ENCODE peak calls at places on chromosomes 2 and 18, in seven cellular contexts. X, T, W, I, H, R and B are unnamed samples.

GRCh38 chr2:234363647-234364294 is 133.1 kb downstream of the ARL4C start:
- DNase-seq in I (no peak), R (no peak), H (no peak), T (no peak), W (no peak), X (no peak), B (no peak)

GRCh38 chr2:61015971-61016370 is 1.5 kb upstream of the PEX13 start:
- DNase-seq in T (no peak), R (no peak), I (no peak), X (no peak), H (no peak), W (no peak), B (no peak)

GRCh38 chr2:121363632-121364420 is 78.8 kb upstream of the TFCP2L1 start:
- DNase-seq in W (no peak), I (no peak), X (no peak), T (no peak), R (no peak), H (peak), B (no peak)

GRCh38 chr2:3187467-3187866 is 190.2 kb downstream of the EIPR1 start:
- DNase-seq in H (no peak), X (no peak), R (no peak), W (no peak), T (peak), I (no peak), B (no peak)

GRCh38 chr2:13537771-13538349 is 821.1 kb downstream of the TRIB2 start:
- DNase-seq in I (no peak), R (no peak), H (no peak), T (no peak), X (no peak), W (no peak), B (no peak)

GRCh38 chr2:127086800-127087737 is 19.9 kb downstream of the BIN1 start:
- DNase-seq in I (no peak), R (peak), X (no peak), W (no peak), T (no peak), H (no peak), B (no peak)

GRCh38 chr2:98551316-98551715 is 57.0 kb downstream of the COA5 start:
- DNase-seq in X (no peak), W (no peak), T (no peak), R (no peak), H (no peak), I (no peak), B (no peak)

GRCh38 chr2:104091894-104092293 is 762.0 kb upstream of the POU3F3 start:
- DNase-seq in R (no peak), X (no peak), W (no peak), I (no peak), T (no peak), H (no peak), B (no peak)

GRCh38 chr2:67389788-67390187 is 7.3 kb upstream of the ETAA1 start:
- DNase-seq in X (no peak), T (no peak), I (no peak), H (no peak), W (no peak), R (no peak), B (no peak)

GRCh38 chr2:235977445-235977844 is 190.7 kb downstream of the GBX2 start:
- DNase-seq in I (no peak), W (no peak), H (no peak), X (no peak), T (no peak), R (no peak), B (peak)

GRCh38 chr18:33603434-33603833 is 25.4 kb downstream of the ASXL3 start:
- DNase-seq in I (no peak), X (no peak), H (no peak), T (no peak), W (no peak), R (no peak), B (no peak)

GRCh38 chr18:33600846-33601245 is 22.8 kb downstream of the ASXL3 start:
- DNase-seq in X (no peak), W (no peak), I (no peak), H (no peak), T (no peak), R (no peak), B (no peak)

GRCh38 chr18:33611525-33612135 is 33.6 kb downstream of the ASXL3 start:
- DNase-seq in I (no peak), W (no peak), R (no peak), H (no peak), X (no peak), T (no peak), B (no peak)

GRCh38 chr18:33605250-33605649 is 27.2 kb downstream of the ASXL3 start:
- DNase-seq in T (no peak), W (no peak), R (no peak), I (no peak), X (no peak), H (no peak), B (no peak)

DNA sequence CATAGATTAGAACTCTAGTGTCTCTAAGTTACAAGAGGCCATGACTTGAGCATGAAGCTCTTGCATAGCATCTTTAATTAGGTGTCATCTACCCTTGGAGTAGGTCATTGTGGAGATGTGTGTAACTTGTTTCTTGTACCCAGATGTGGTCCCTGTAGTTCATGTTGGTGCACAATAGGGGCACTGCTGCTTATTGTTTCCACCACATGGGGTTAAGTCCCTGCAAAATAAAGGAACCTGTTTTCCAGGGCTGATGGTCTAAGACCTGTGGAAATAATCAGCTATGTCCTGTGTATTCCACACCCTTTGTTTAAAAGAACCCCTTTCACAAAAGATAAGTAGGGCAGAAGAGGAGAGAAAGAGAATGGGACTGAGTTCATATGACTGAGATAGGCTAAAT is 28.6 kb downstream of the ASXL3 start:
- DNase-seq in I (no peak), X (no peak), T (no peak), W (no peak), H (no peak), R (no peak), B (no peak)
- TF ChIP-seq CTCF in I (no peak), X (peak), T (no peak), W (no peak), H (no peak), R (no peak), B (peak)

DNA sequence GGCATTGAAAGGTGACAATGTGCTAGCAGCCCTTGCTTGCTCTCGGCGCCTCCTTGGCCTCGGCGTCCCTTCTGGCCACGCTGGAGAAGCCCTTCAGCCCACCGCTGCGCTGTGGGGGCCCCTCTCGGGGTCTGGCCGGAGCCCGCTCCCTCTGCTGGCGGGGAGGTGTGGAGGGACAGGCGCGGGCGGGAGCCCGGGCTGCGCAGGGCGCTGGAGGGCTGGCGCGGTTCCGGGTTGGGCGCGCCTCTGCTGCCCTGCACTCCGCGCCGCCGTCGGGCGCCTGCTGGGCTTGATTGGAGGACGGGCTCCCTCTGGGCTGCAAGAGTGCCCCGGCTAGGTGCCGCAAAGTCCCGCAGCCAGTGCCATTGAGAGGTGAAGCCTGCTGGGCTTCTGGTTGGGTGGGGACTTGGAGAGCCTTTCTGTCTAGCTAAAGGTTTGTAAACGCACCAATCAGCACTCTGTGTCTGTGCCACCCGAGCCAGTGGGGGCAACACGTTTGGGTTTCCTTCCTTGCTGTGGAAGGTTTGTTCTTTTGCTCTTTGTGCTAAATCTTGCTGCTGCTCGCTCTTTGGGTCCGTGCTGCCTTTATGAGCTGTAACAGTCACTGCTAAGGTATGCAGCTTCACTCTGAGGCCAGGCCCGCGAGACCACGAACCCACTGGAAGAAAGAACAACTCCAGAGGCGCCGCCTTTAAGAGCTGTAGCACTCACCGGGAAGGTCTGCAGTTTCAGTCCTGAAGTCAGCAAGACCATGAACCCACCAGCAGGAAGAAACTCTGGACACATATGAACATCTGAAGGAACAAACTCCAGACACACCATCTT is 14.8 kb upstream of the IMP4 start:
- DNase-seq in X (no peak), W (peak), R (no peak), T (no peak), H (no peak), I (peak), B (no peak)
- TF ChIP-seq CTCF in X (no peak), W (no peak), R (no peak), T (no peak), H (no peak), I (no peak), B (peak)

DNA sequence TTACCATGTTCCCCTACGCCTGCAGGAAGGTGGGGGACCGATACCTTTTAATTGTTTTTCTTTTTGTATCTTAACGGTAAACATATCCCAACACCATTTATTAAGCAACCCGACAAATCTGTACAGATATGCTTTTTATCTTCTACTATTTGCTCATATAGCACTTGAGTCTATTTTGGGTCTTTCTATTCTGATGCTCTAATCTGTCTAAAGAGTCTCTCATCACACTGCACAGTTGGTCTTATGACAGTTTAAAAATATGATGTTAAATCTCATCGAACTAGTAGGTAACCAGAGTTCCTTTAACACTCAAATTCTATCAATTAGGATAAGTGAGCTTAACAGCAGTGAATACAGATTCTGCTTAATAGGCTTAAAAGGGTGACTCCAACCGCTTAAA is 111.6 kb downstream of the SOCS6 start:
- DNase-seq in W (no peak), H (no peak), I (no peak), R (no peak), X (no peak), T (no peak), B (no peak)
- TF ChIP-seq CTCF in W (no peak), H (no peak), I (no peak), R (no peak), X (no peak), T (no peak), B (no peak)

DNA sequence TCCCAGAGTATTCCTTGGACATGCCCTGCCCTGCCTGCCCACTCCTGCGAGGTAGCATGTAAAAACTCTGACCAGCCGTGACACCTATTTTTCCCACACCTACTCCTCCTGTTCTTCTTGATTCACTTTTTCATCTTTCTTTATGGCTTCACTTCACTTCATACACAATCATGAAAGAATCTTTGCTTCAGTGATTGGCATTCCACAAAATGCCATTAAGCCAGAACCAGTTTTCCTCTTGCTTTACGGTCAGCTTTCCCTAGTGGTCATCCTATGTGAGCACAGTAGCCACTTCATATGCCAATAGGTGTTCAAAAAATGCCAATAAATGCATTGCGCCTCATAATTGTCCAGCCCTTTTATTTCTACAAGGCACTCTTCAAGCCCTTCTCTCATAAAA is 42.5 kb upstream of the SETBP1 start:
- DNase-seq in I (no peak), R (no peak), H (no peak), T (no peak), W (peak), X (no peak), B (no peak)
- TF ChIP-seq CTCF in I (no peak), R (no peak), H (no peak), T (no peak), W (peak), X (peak), B (peak)

DNA sequence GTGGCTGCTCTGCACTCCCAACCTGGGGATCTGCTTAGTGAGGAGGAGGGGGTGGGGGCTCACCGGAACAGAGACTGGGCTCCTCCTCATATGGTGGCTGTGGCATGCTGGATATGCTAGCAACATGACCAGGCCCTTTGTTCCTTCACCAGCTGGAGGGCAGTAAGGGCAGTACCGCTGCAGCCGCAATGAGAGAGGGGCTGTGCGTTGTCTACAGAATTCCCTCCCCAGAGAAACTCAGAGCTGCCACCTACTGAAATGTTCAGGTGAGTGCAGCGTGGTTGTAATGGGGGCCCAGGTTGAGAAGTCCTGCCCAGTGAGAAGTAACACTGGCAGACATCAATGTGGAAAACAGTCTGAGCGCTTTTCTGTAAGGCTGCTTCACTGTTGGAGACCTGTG is 1211.9 kb upstream of the NXPH2 start:
- DNase-seq in T (no peak), W (no peak), H (no peak), I (no peak), R (no peak), X (no peak), B (no peak)
- TF ChIP-seq CTCF in T (no peak), W (no peak), H (no peak), I (no peak), R (no peak), X (peak), B (no peak)

DNA sequence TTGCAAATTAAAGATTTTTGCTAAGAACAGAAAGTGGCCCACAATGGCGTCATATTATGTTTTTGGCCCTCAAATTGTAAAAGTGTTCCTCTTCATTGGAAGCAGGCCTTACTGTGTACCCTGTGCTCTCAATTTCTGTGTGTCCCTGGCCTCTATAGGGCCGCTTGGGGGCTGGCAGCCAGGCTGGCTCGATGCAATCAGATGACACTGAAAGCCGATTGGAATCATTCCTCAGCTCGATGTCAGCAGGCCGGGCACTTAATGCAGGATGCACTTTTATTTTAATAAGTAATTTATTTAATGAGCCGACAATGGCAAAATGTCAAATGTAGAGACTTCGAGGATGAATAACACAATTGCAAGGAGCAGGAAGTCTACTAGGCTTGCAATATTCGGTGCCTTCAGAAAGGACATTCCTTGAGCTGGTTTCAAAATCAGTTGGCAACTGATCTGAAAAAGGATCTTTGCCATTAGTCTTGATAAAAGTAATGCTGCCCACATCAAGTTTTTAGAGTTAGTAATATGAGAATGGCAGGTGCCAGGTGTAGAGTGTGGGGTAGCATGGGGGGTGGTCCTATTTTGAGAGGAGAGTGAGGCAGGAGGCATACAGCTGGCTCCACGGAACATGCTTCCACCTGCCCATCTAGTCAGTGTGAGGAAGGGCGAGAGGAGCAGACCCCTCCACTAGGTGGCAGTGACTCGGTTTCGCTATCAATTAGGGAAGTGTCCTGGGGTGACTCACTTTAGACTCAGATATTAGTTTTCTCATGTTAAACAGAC is 80.7 kb downstream of the NABP1 start:
- DNase-seq in H (peak), R (no peak), I (peak), T (peak), W (peak), X (no peak), B (no peak)
- TF ChIP-seq CTCF in H (peak), R (no peak), I (peak), T (peak), W (peak), X (peak), B (peak)

GRCh38 chr2:36676364-36676763 is 20.1 kb upstream of the VIT start:
- DNase-seq in I (no peak), H (no peak), R (no peak), X (no peak), T (no peak), W (no peak), B (no peak)

GRCh38 chr2:36671731-36672130 is 24.8 kb upstream of the VIT start:
- DNase-seq in I (no peak), R (no peak), H (no peak), T (no peak), W (no peak), X (no peak), B (no peak)

GRCh38 chr2:36675579-36675978 is 20.9 kb upstream of the VIT start:
- DNase-seq in H (no peak), T (no peak), X (no peak), W (no peak), I (no peak), R (no peak), B (no peak)

GRCh38 chr2:36670881-36671595 is 25.5 kb upstream of the VIT start:
- DNase-seq in H (no peak), T (no peak), R (no peak), W (no peak), I (no peak), X (no peak), B (no peak)

DNA sequence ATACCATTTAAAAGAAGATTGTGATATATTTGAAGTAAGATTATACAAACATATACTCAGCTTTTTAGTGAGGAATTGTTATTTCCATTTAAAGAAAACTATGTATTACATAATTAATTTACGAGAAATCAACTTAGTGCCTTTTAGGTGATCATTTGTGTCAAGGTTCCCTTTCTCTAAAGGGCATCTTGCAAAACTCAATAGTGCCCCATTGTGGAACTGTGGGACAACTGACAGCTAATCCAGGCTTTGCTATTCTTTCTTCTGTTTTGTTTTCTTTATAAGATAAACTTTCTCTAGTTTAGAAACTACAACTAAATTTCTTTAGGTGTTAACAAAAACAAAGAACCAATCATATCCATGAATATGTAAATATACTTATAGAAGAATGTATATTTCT is 24.3 kb upstream of the VIT start:
- DNase-seq in H (no peak), W (no peak), T (no peak), I (no peak), R (no peak), X (no peak), B (no peak)
- TF ChIP-seq CTCF in H (peak), W (peak), T (peak), I (peak), R (peak), X (peak), B (peak)

GRCh38 chr2:59754336-59754735 is 799.1 kb downstream of the BCL11A start:
- DNase-seq in X (no peak), H (no peak), I (no peak), R (no peak), W (no peak), T (no peak), B (no peak)
- TF ChIP-seq CTCF in X (no peak), H (no peak), I (peak), R (no peak), W (no peak), T (no peak), B (peak)

DNA sequence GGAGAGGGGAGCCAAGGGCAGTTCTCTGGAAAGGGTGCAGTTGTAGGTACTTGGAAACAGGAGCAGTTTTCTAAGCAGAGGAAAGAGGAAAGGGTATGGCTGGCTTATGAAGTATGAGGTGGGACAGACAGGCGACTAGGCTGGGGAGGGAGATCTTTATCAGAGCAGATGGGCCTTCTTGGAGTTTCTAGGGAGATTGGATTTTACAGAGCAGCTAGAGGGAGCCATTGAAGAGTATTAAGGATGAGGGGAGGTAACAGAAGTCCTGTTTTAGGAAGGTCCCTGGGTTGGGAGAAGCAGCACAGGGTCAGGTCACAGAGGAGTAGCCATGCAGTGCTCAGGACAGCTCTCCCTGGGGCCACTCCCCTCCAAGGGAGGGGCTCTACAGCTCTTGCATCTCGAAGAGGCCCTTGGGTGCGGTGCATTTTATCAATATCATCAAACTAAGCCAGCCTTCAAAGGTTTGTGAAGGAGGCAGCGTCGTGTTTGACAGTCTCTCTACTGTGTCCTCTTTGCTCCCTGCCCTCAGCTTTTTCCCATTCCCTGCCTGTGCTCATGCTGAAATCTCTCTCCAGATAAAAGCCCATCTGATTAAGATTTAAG is 154.3 kb downstream of the SETBP1 start:
- DNase-seq in H (no peak), W (no peak), X (no peak), I (no peak), T (no peak), R (no peak), B (no peak)
- TF ChIP-seq CTCF in H (no peak), W (no peak), X (no peak), I (no peak), T (no peak), R (no peak), B (peak)